ENCODE peak calls at places on chromosomes 4 and X, in nine cellular contexts. One of them, this sample, is unnamed.

GRCh38 chrX:140710710-140711109 is 1.2 kb downstream of the LINC00632 start:
- DNase-seq in anterior cingulate cortex: no peak
- DNase-seq in dorsolateral prefrontal cortex: peak; percentile 62
- DNase-seq in GM20000: no peak
- DNase-seq in SW 1271: no peak
- DNase-seq in aorta: no peak
- DNase-seq in activated T-helper 1 cell treated with anti-CD3 and anti-CD28 coated beads, Interleukin-12 subunit alpha, Interleukin-12 subunit beta, Interleukin-2, Interleukin-4 antibody, amounts not matched to agents 30 ng/mL and 10 ng/mL and 1 ng/mL, durations not matched to agents 14 hours and 24 hours and 36 hours: no peak
- DNase-seq in ureter: no peak
- DNase-seq in nucleus accumbens: peak; percentile 46
- DNase-seq in this sample: no peak

GRCh38 chr4:121061861-121062260 is 10.5 kb downstream of the NDNF start:
- DNase-seq in dorsolateral prefrontal cortex: no peak
- DNase-seq in nucleus accumbens: no peak
- DNase-seq in activated T-helper 1 cell treated with anti-CD3 and anti-CD28 coated beads, Interleukin-12 subunit alpha, Interleukin-12 subunit beta, Interleukin-2, Interleukin-4 antibody, amounts not matched to agents 30 ng/mL and 10 ng/mL and 1 ng/mL, durations not matched to agents 14 hours and 24 hours and 36 hours: no peak
- DNase-seq in SW 1271: no peak
- DNase-seq in anterior cingulate cortex: no peak
- DNase-seq in aorta: no peak
- DNase-seq in GM20000: no peak
- DNase-seq in ureter: no peak
- DNase-seq in this sample: no peak

GRCh38 chr4:48342559-48342878 is 1.2 kb downstream of the SLAIN2 start:
- DNase-seq in anterior cingulate cortex: no peak
- DNase-seq in SW 1271: no peak
- DNase-seq in nucleus accumbens: no peak
- DNase-seq in aorta: no peak
- DNase-seq in activated T-helper 1 cell treated with anti-CD3 and anti-CD28 coated beads, Interleukin-12 subunit alpha, Interleukin-12 subunit beta, Interleukin-2, Interleukin-4 antibody, amounts not matched to agents 30 ng/mL and 10 ng/mL and 1 ng/mL, durations not matched to agents 14 hours and 24 hours and 36 hours: no peak
- DNase-seq in dorsolateral prefrontal cortex: no peak
- DNase-seq in ureter: no peak
- DNase-seq in GM20000: peak; percentile 23
- DNase-seq in this sample: no peak

GRCh38 chrX:154409222-154409871 is at the start of gene DNASE1L1:
- DNase-seq in SW 1271: peak; percentile 83
- DNase-seq in aorta: peak; percentile 97
- DNase-seq in ureter: peak; percentile 89
- DNase-seq in anterior cingulate cortex: no peak
- DNase-seq in activated T-helper 1 cell treated with anti-CD3 and anti-CD28 coated beads, Interleukin-12 subunit alpha, Interleukin-12 subunit beta, Interleukin-2, Interleukin-4 antibody, amounts not matched to agents 30 ng/mL and 10 ng/mL and 1 ng/mL, durations not matched to agents 14 hours and 24 hours and 36 hours: no peak
- DNase-seq in dorsolateral prefrontal cortex: no peak
- DNase-seq in GM20000: peak; percentile 78
- DNase-seq in nucleus accumbens: no peak
- DNase-seq in this sample: peak; percentile 71

GRCh38 chrX:9312922-9313867 is 151.7 kb upstream of the TBL1X start:
- DNase-seq in GM20000: peak; percentile 24
- DNase-seq in ureter: peak; percentile 51
- DNase-seq in dorsolateral prefrontal cortex: peak; percentile 41
- DNase-seq in aorta: peak; percentile 62
- DNase-seq in nucleus accumbens: peak; percentile 2
- DNase-seq in anterior cingulate cortex: no peak
- DNase-seq in activated T-helper 1 cell treated with anti-CD3 and anti-CD28 coated beads, Interleukin-12 subunit alpha, Interleukin-12 subunit beta, Interleukin-2, Interleukin-4 antibody, amounts not matched to agents 30 ng/mL and 10 ng/mL and 1 ng/mL, durations not matched to agents 14 hours and 24 hours and 36 hours: peak; percentile 32
- DNase-seq in SW 1271: peak; percentile 1
- DNase-seq in this sample: peak; percentile 31

GRCh38 chrX:151878574-151878973 is 34.1 kb upstream of the MAGEA4 start:
- DNase-seq in dorsolateral prefrontal cortex: no peak
- DNase-seq in GM20000: no peak
- DNase-seq in aorta: no peak
- DNase-seq in activated T-helper 1 cell treated with anti-CD3 and anti-CD28 coated beads, Interleukin-12 subunit alpha, Interleukin-12 subunit beta, Interleukin-2, Interleukin-4 antibody, amounts not matched to agents 30 ng/mL and 10 ng/mL and 1 ng/mL, durations not matched to agents 14 hours and 24 hours and 36 hours: no peak
- DNase-seq in nucleus accumbens: no peak
- DNase-seq in anterior cingulate cortex: no peak
- DNase-seq in ureter: no peak
- DNase-seq in SW 1271: no peak
- DNase-seq in this sample: no peak

GRCh38 chr4:26410385-26411293 is 79.6 kb downstream of the CCKAR start:
- DNase-seq in GM20000: peak; percentile 39
- DNase-seq in SW 1271: peak; percentile 60
- DNase-seq in nucleus accumbens: peak; percentile 33
- DNase-seq in activated T-helper 1 cell treated with anti-CD3 and anti-CD28 coated beads, Interleukin-12 subunit alpha, Interleukin-12 subunit beta, Interleukin-2, Interleukin-4 antibody, amounts not matched to agents 30 ng/mL and 10 ng/mL and 1 ng/mL, durations not matched to agents 14 hours and 24 hours and 36 hours: peak; percentile 19
- DNase-seq in ureter: no peak
- DNase-seq in aorta: no peak
- DNase-seq in dorsolateral prefrontal cortex: no peak
- DNase-seq in anterior cingulate cortex: no peak
- DNase-seq in this sample: no peak

GRCh38 chr4:154740462-154740861 is 3.3 kb upstream of the LRAT start:
- DNase-seq in GM20000: no peak
- DNase-seq in aorta: no peak
- DNase-seq in nucleus accumbens: no peak
- DNase-seq in ureter: no peak
- DNase-seq in dorsolateral prefrontal cortex: no peak
- DNase-seq in SW 1271: no peak
- DNase-seq in anterior cingulate cortex: no peak
- DNase-seq in activated T-helper 1 cell treated with anti-CD3 and anti-CD28 coated beads, Interleukin-12 subunit alpha, Interleukin-12 subunit beta, Interleukin-2, Interleukin-4 antibody, amounts not matched to agents 30 ng/mL and 10 ng/mL and 1 ng/mL, durations not matched to agents 14 hours and 24 hours and 36 hours: no peak
- DNase-seq in this sample: no peak

GRCh38 chrX:7926501-7926900 is 712 bp downstream of the PNPLA4 start:
- DNase-seq in nucleus accumbens: no peak
- DNase-seq in anterior cingulate cortex: no peak
- DNase-seq in activated T-helper 1 cell treated with anti-CD3 and anti-CD28 coated beads, Interleukin-12 subunit alpha, Interleukin-12 subunit beta, Interleukin-2, Interleukin-4 antibody, amounts not matched to agents 30 ng/mL and 10 ng/mL and 1 ng/mL, durations not matched to agents 14 hours and 24 hours and 36 hours: no peak
- DNase-seq in ureter: no peak
- DNase-seq in dorsolateral prefrontal cortex: no peak
- DNase-seq in GM20000: no peak
- DNase-seq in aorta: no peak
- DNase-seq in SW 1271: no peak
- DNase-seq in this sample: no peak

GRCh38 chrX:31060013-31060412 is 11.8 kb downstream of the FTHL17 start:
- DNase-seq in nucleus accumbens: no peak
- DNase-seq in dorsolateral prefrontal cortex: no peak
- DNase-seq in aorta: no peak
- DNase-seq in ureter: no peak
- DNase-seq in anterior cingulate cortex: no peak
- DNase-seq in GM20000: no peak
- DNase-seq in activated T-helper 1 cell treated with anti-CD3 and anti-CD28 coated beads, Interleukin-12 subunit alpha, Interleukin-12 subunit beta, Interleukin-2, Interleukin-4 antibody, amounts not matched to agents 30 ng/mL and 10 ng/mL and 1 ng/mL, durations not matched to agents 14 hours and 24 hours and 36 hours: no peak
- DNase-seq in SW 1271: no peak
- DNase-seq in this sample: no peak

GRCh38 chr4:80229590-80229989 is 32.3 kb downstream of the PRDM8 start:
- DNase-seq in dorsolateral prefrontal cortex: no peak
- DNase-seq in GM20000: peak; percentile 12
- DNase-seq in aorta: no peak
- DNase-seq in SW 1271: no peak
- DNase-seq in nucleus accumbens: no peak
- DNase-seq in ureter: no peak
- DNase-seq in activated T-helper 1 cell treated with anti-CD3 and anti-CD28 coated beads, Interleukin-12 subunit alpha, Interleukin-12 subunit beta, Interleukin-2, Interleukin-4 antibody, amounts not matched to agents 30 ng/mL and 10 ng/mL and 1 ng/mL, durations not matched to agents 14 hours and 24 hours and 36 hours: no peak
- DNase-seq in anterior cingulate cortex: no peak
- DNase-seq in this sample: no peak

GRCh38 chrX:19860571-19860970 is 26.8 kb downstream of the SH3KBP1 start:
- DNase-seq in anterior cingulate cortex: no peak
- DNase-seq in nucleus accumbens: no peak
- DNase-seq in aorta: no peak
- DNase-seq in GM20000: no peak
- DNase-seq in SW 1271: no peak
- DNase-seq in dorsolateral prefrontal cortex: no peak
- DNase-seq in ureter: no peak
- DNase-seq in activated T-helper 1 cell treated with anti-CD3 and anti-CD28 coated beads, Interleukin-12 subunit alpha, Interleukin-12 subunit beta, Interleukin-2, Interleukin-4 antibody, amounts not matched to agents 30 ng/mL and 10 ng/mL and 1 ng/mL, durations not matched to agents 14 hours and 24 hours and 36 hours: no peak
- DNase-seq in this sample: no peak

GRCh38 chr4:69583543-69583942 is 55.9 kb downstream of the UGT2A2 start:
- DNase-seq in anterior cingulate cortex: no peak
- DNase-seq in GM20000: no peak
- DNase-seq in aorta: no peak
- DNase-seq in SW 1271: no peak
- DNase-seq in dorsolateral prefrontal cortex: no peak
- DNase-seq in activated T-helper 1 cell treated with anti-CD3 and anti-CD28 coated beads, Interleukin-12 subunit alpha, Interleukin-12 subunit beta, Interleukin-2, Interleukin-4 antibody, amounts not matched to agents 30 ng/mL and 10 ng/mL and 1 ng/mL, durations not matched to agents 14 hours and 24 hours and 36 hours: no peak
- DNase-seq in ureter: no peak
- DNase-seq in nucleus accumbens: no peak
- DNase-seq in this sample: no peak

GRCh38 chr4:6912412-6912811 is 2.8 kb downstream of the TBC1D14 start:
- DNase-seq in activated T-helper 1 cell treated with anti-CD3 and anti-CD28 coated beads, Interleukin-12 subunit alpha, Interleukin-12 subunit beta, Interleukin-2, Interleukin-4 antibody, amounts not matched to agents 30 ng/mL and 10 ng/mL and 1 ng/mL, durations not matched to agents 14 hours and 24 hours and 36 hours: no peak
- DNase-seq in anterior cingulate cortex: no peak
- DNase-seq in GM20000: no peak
- DNase-seq in nucleus accumbens: no peak
- DNase-seq in ureter: no peak
- DNase-seq in dorsolateral prefrontal cortex: no peak
- DNase-seq in SW 1271: no peak
- DNase-seq in aorta: peak; percentile 49
- DNase-seq in this sample: no peak

GRCh38 chrX:139475432-139475831 is 55.1 kb upstream of the F9 start:
- DNase-seq in SW 1271: no peak
- DNase-seq in aorta: no peak
- DNase-seq in dorsolateral prefrontal cortex: no peak
- DNase-seq in anterior cingulate cortex: no peak
- DNase-seq in GM20000: no peak
- DNase-seq in ureter: no peak
- DNase-seq in nucleus accumbens: no peak
- DNase-seq in activated T-helper 1 cell treated with anti-CD3 and anti-CD28 coated beads, Interleukin-12 subunit alpha, Interleukin-12 subunit beta, Interleukin-2, Interleukin-4 antibody, amounts not matched to agents 30 ng/mL and 10 ng/mL and 1 ng/mL, durations not matched to agents 14 hours and 24 hours and 36 hours: no peak
- DNase-seq in this sample: no peak

GRCh38 chr4:148962539-148963290 is 520.5 kb upstream of the NR3C2 start:
- DNase-seq in ureter: no peak
- DNase-seq in aorta: no peak
- DNase-seq in GM20000: no peak
- DNase-seq in dorsolateral prefrontal cortex: no peak
- DNase-seq in nucleus accumbens: no peak
- DNase-seq in activated T-helper 1 cell treated with anti-CD3 and anti-CD28 coated beads, Interleukin-12 subunit alpha, Interleukin-12 subunit beta, Interleukin-2, Interleukin-4 antibody, amounts not matched to agents 30 ng/mL and 10 ng/mL and 1 ng/mL, durations not matched to agents 14 hours and 24 hours and 36 hours: no peak
- DNase-seq in anterior cingulate cortex: no peak
- DNase-seq in SW 1271: no peak
- DNase-seq in this sample: no peak

GRCh38 chr4:34422472-34422871 is 1821.8 kb downstream of the ARAP2 start:
- DNase-seq in anterior cingulate cortex: no peak
- DNase-seq in ureter: no peak
- DNase-seq in nucleus accumbens: no peak
- DNase-seq in GM20000: no peak
- DNase-seq in activated T-helper 1 cell treated with anti-CD3 and anti-CD28 coated beads, Interleukin-12 subunit alpha, Interleukin-12 subunit beta, Interleukin-2, Interleukin-4 antibody, amounts not matched to agents 30 ng/mL and 10 ng/mL and 1 ng/mL, durations not matched to agents 14 hours and 24 hours and 36 hours: no peak
- DNase-seq in aorta: no peak
- DNase-seq in dorsolateral prefrontal cortex: no peak
- DNase-seq in SW 1271: peak; percentile 3
- DNase-seq in this sample: no peak

GRCh38 chr4:26069218-26069617 is 155.2 kb downstream of the SMIM20 start:
- DNase-seq in nucleus accumbens: no peak
- DNase-seq in activated T-helper 1 cell treated with anti-CD3 and anti-CD28 coated beads, Interleukin-12 subunit alpha, Interleukin-12 subunit beta, Interleukin-2, Interleukin-4 antibody, amounts not matched to agents 30 ng/mL and 10 ng/mL and 1 ng/mL, durations not matched to agents 14 hours and 24 hours and 36 hours: no peak
- DNase-seq in dorsolateral prefrontal cortex: no peak
- DNase-seq in aorta: no peak
- DNase-seq in anterior cingulate cortex: no peak
- DNase-seq in ureter: no peak
- DNase-seq in SW 1271: peak; percentile 41
- DNase-seq in GM20000: peak; percentile 54
- DNase-seq in this sample: no peak